ENCODE peak calls at places on chromosomes 12 and 14, in eight cellular contexts. J is H4; H is left cardiac atrium; R is effector memory CD8-positive, alpha-beta T cell; S is SK-N-SH; K is activated CD4-positive, alpha-beta T cell treated with anti-CD3 and anti-CD28 coated beads, Interleukin-2, amount 50 U/mL, for 48 hours; D is activated CD8-positive, alpha-beta T cell treated with anti-CD3 and anti-CD28 coated beads, Interleukin-2, amount 10 ng/mL, durations not matched to agents 7 days and 5 days; M is left ventricle myocardium superior. O is an unnamed sample.

GRCh38 chr12:3751151-3752095 is 1.5 kb downstream of the CRACR2A start:
- DNase-seq in J (no peak), H (no peak), R (no peak), S (no peak), K (peak; percentile 29), D (no peak), M (no peak), O (peak; percentile 20)

GRCh38 chr14:88598097-88598675 is 35.3 kb downstream of the ZC3H14 start:
- DNase-seq in J (no peak), H (no peak), R (no peak), S (no peak), K (no peak), D (no peak), M (no peak), O (no peak)

GRCh38 chr12:12899530-12900380 is 8.4 kb downstream of the GPRC5A start:
- DNase-seq in J (peak; percentile 84), H (peak; percentile 40), R (no peak), S (no peak), K (peak; percentile 64), D (no peak), M (peak; percentile 42), O (peak; percentile 45)

GRCh38 chr14:32621585-32621984 is 292.5 kb downstream of the AKAP6 start:
- DNase-seq in J (no peak), H (no peak), R (no peak), S (no peak), K (no peak), D (no peak), M (no peak), O (no peak)

GRCh38 chr12:117501470-117501869 is 140.0 kb upstream of the NOS1 start:
- DNase-seq in J (no peak), H (peak; percentile 50), R (no peak), S (no peak), K (no peak), D (no peak), M (peak; percentile 69), O (no peak)

GRCh38 chr12:130555628-130556485 is 160.2 kb downstream of the RIMBP2 start:
- DNase-seq in J (no peak), H (no peak), R (no peak), S (peak; percentile 81), K (no peak), D (no peak), M (no peak), O (no peak)

GRCh38 chr12:82758743-82759142 is 72.0 kb downstream of the TMTC2 start:
- DNase-seq in J (no peak), H (no peak), R (no peak), S (peak; percentile 34), K (no peak), D (no peak), M (no peak), O (no peak)

GRCh38 chr14:104665663-104666522 is 23.5 kb upstream of the INF2 start:
- DNase-seq in J (peak; percentile 69), H (no peak), R (peak; percentile 42), S (no peak), K (peak; percentile 45), D (peak; percentile 64), M (peak; percentile 64), O (peak; percentile 71)

GRCh38 chr12:120536064-120536791 is 2.1 kb downstream of the RNF10 start:
- DNase-seq in J (no peak), H (no peak), R (no peak), S (no peak), K (peak; percentile 19), D (peak; percentile 56), M (no peak), O (peak; percentile 47)

GRCh38 chr12:114265036-114265435 is 140.9 kb downstream of the TBX5 start:
- DNase-seq in J (peak; percentile 14), H (no peak), R (no peak), S (no peak), K (no peak), D (no peak), M (peak; percentile 38), O (no peak)

GRCh38 chr14:100747021-100747586 is 20.4 kb downstream of the DLK1 start:
- DNase-seq in J (peak; percentile 73), H (no peak), R (no peak), S (no peak), K (no peak), D (no peak), M (no peak), O (no peak)

GRCh38 chr14:57714487-57714899 is 151.4 kb downstream of the SLC35F4 start:
- DNase-seq in J (no peak), H (no peak), R (no peak), S (no peak), K (no peak), D (no peak), M (no peak), O (no peak)

GRCh38 chr14:47012533-47012932 is 361.0 kb upstream of the RPL10L start:
- DNase-seq in J (no peak), H (no peak), R (no peak), S (no peak), K (no peak), D (no peak), M (no peak), O (no peak)

GRCh38 chr14:93054006-93054405 is 61.7 kb downstream of the ITPK1 start:
- DNase-seq in J (no peak), H (no peak), R (no peak), S (no peak), K (no peak), D (no peak), M (no peak), O (no peak)

GRCh38 chr14:26204954-26205479 is 392.8 kb downstream of the NOVA1 start:
- DNase-seq in J (no peak), H (peak; percentile 24), R (no peak), S (peak; percentile 7), K (no peak), D (no peak), M (peak; percentile 69), O (no peak)

GRCh38 chr14:46646796-46647195 is 4.8 kb downstream of the RPL10L start:
- DNase-seq in J (no peak), H (no peak), R (no peak), S (no peak), K (no peak), D (no peak), M (no peak), O (no peak)

GRCh38 chr14:49505026-49505766 is 81.0 kb downstream of the RPS29 start:
- DNase-seq in J (no peak), H (no peak), R (no peak), S (no peak), K (no peak), D (no peak), M (no peak), O (no peak)

GRCh38 chr12:14774074-14774943 is 29.0 kb downstream of the WBP11 start:
- DNase-seq in J (peak; percentile 72), H (peak; percentile 96), R (peak; percentile 83), S (peak; percentile 87), K (peak; percentile 90), D (peak; percentile 96), M (peak; percentile 95), O (peak; percentile 95)

GRCh38 chr14:104315169-104315568 is 176.8 kb downstream of the KIF26A start:
- DNase-seq in J (no peak), H (no peak), R (no peak), S (no peak), K (no peak), D (no peak), M (no peak), O (no peak)

GRCh38 chr12:123571343-123571813 is 13.0 kb upstream of the TMED2 start:
- DNase-seq in J (peak; percentile 15), H (peak; percentile 72), R (no peak), S (peak; percentile 49), K (no peak), D (no peak), M (peak; percentile 44), O (no peak)

GRCh38 chr12:48029811-48030650 is 25.8 kb upstream of the COL2A1 start:
- DNase-seq in J (no peak), H (no peak), R (no peak), S (no peak), K (no peak), D (no peak), M (no peak), O (no peak)

GRCh38 chr12:10697872-10698271 is 24.0 kb upstream of the STYK1 start:
- DNase-seq in J (no peak), H (no peak), R (no peak), S (no peak), K (no peak), D (no peak), M (no peak), O (no peak)

GRCh38 chr12:104668274-104668718 is 211.5 kb downstream of the CHST11 start:
- DNase-seq in J (peak; percentile 44), H (peak; percentile 61), R (no peak), S (peak; percentile 78), K (no peak), D (no peak), M (peak; percentile 73), O (no peak)

GRCh38 chr12:53234236-53234635 is 2.2 kb upstream of the RARG start:
- DNase-seq in J (no peak), H (peak; percentile 60), R (no peak), S (peak; percentile 86), K (no peak), D (no peak), M (peak; percentile 63), O (no peak)

O was measured in activated CD4-positive, alpha-beta memory T cell treated with anti-CD3 and anti-CD28 coated beads, Interleukin-2, amount 10 ng/mL, durations not matched to agents 7 days and 5 days.